ENCODE peak calls at places on chromosome 4, in seven cellular contexts. F is GM18507; A is anterior cingulate cortex; P is GM20000; L is T-helper 17 cell; X is activated CD4-positive, alpha-beta T cell treated with anti-CD3 and anti-CD28 coated beads, Interleukin-2, amount 10 ng/mL, durations not matched to agents 7 days and 5 days; Q is fibroblast of gingiva. Z is an unnamed sample.

GRCh38 chr4:110487873-110488272 is 11.9 kb downstream of the ENPEP start:
- DNase-seq in Q (peak), L (no peak), A (no peak), F (no peak), X (no peak), P (no peak), Z (peak)

GRCh38 chr4:78432896-78433295 is 118.7 kb upstream of the ANXA3 start:
- DNase-seq in P (no peak), Q (peak), A (no peak), F (no peak), L (no peak), X (no peak), Z (no peak)

GRCh38 chr4:52824603-52825310 is 37.4 kb upstream of the RASL11B start:
- DNase-seq in A (no peak), P (no peak), Q (peak), L (no peak), F (no peak), X (no peak), Z (no peak)

GRCh38 chr4:78166582-78166981 is 109.5 kb downstream of the FRAS1 start:
- DNase-seq in X (no peak), A (no peak), L (no peak), F (no peak), P (no peak), Q (no peak), Z (no peak)

GRCh38 chr4:143335979-143336827 is 473 bp upstream of the GAB1 start:
- DNase-seq in F (peak), P (peak), X (peak), L (no peak), Q (peak), A (peak), Z (peak)

GRCh38 chr4:151730003-151730559 is 30.7 kb downstream of the GATB start:
- DNase-seq in X (no peak), L (no peak), F (no peak), A (no peak), P (no peak), Q (no peak), Z (no peak)

GRCh38 chr4:107330915-107331314 is 294.8 kb upstream of the DKK2 start:
- DNase-seq in A (no peak), L (no peak), P (no peak), Q (no peak), X (no peak), F (no peak), Z (no peak)

GRCh38 chr4:183249854-183250253 is 70.2 kb downstream of the CLDN22 start:
- DNase-seq in A (no peak), Q (peak), X (peak), L (no peak), F (no peak), P (peak), Z (peak)

GRCh38 chr4:85370400-85371032 is 104.4 kb upstream of the ARHGAP24 start:
- DNase-seq in Q (peak), L (no peak), P (peak), A (no peak), F (no peak), X (peak), Z (no peak)

GRCh38 chr4:142818009-142818408 is 28.1 kb downstream of the INPP4B start:
- DNase-seq in L (no peak), X (no peak), F (no peak), A (no peak), P (no peak), Q (peak), Z (no peak)

GRCh38 chr4:1348746-1349145 is 1.7 kb downstream of the UVSSA start:
- DNase-seq in F (no peak), P (no peak), X (no peak), L (no peak), Q (no peak), A (no peak), Z (no peak)

GRCh38 chr4:5307928-5308327 is 256.6 kb downstream of the STK32B start:
- DNase-seq in X (no peak), Q (no peak), A (no peak), F (no peak), L (no peak), P (no peak), Z (no peak)

GRCh38 chr4:3013839-3014350 is 50.5 kb downstream of the GRK4 start:
- DNase-seq in A (no peak), P (peak), X (no peak), Q (no peak), L (no peak), F (peak), Z (peak)

GRCh38 chr4:83780334-83780733 is 244.4 kb downstream of the GPAT3 start:
- DNase-seq in L (no peak), P (no peak), Q (no peak), X (no peak), A (no peak), F (no peak), Z (no peak)

GRCh38 chr4:102390438-102390837 is 45.2 kb upstream of the SLC39A8 start:
- DNase-seq in F (no peak), L (no peak), Q (no peak), P (peak), A (no peak), X (no peak), Z (peak)

GRCh38 chr4:26671111-26671510 is 87.2 kb downstream of the TBC1D19 start:
- DNase-seq in P (no peak), A (no peak), X (no peak), F (no peak), L (no peak), Q (no peak), Z (no peak)

GRCh38 chr4:81652069-81652478 is 180.4 kb upstream of the RASGEF1B start:
- DNase-seq in F (no peak), L (no peak), A (peak), X (no peak), Q (no peak), P (no peak), Z (no peak)

GRCh38 chr4:8274772-8275241 is 5.3 kb downstream of the HTRA3 start:
- DNase-seq in Q (peak), P (no peak), X (no peak), A (peak), F (no peak), L (no peak), Z (no peak)

GRCh38 chr4:122874194-122874593 is 47.6 kb downstream of the FGF2 start:
- DNase-seq in Q (peak), X (no peak), P (no peak), L (no peak), A (no peak), F (no peak), Z (no peak)

GRCh38 chr4:165537028-165537648 is 158.3 kb downstream of the CPE start:
- DNase-seq in X (no peak), A (no peak), L (no peak), F (no peak), P (peak), Q (peak), Z (peak)

GRCh38 chr4:152591361-152591760 is 55.5 kb upstream of the FBXW7 start:
- DNase-seq in L (no peak), A (peak), F (no peak), Q (peak), X (peak), P (no peak), Z (no peak)

GRCh38 chr4:4974727-4975126 is 44.5 kb downstream of the CYTL1 start:
- DNase-seq in P (no peak), L (no peak), X (no peak), Q (no peak), A (no peak), F (no peak), Z (no peak)

GRCh38 chr4:176753049-176753448 is 39.7 kb downstream of the VEGFC start:
- DNase-seq in L (no peak), Q (peak), P (no peak), A (no peak), X (no peak), F (no peak), Z (no peak)

GRCh38 chr4:55411621-55412020 is 15.9 kb downstream of the TMEM165 start:
- DNase-seq in X (no peak), F (no peak), P (no peak), L (no peak), Q (no peak), A (no peak), Z (no peak)

GRCh38 chr4:153191795-153192363 is 12.4 kb upstream of the TRIM2 start:
- DNase-seq in F (no peak), A (no peak), L (no peak), Q (no peak), P (no peak), X (no peak), Z (no peak)

GRCh38 chr4:22873899-22874298 is 181.2 kb downstream of the GBA3 start:
- DNase-seq in F (no peak), P (no peak), Q (no peak), A (no peak), L (no peak), X (no peak), Z (no peak)

GRCh38 chr4:8586246-8586645 is 6.1 kb downstream of the GPR78 start:
- DNase-seq in X (no peak), Q (no peak), F (no peak), A (no peak), L (no peak), P (no peak), Z (no peak)

GRCh38 chr4:69910016-69910782 is 20.7 kb upstream of the CSN1S1 start:
- DNase-seq in X (no peak), F (no peak), A (no peak), L (no peak), P (no peak), Q (peak), Z (peak)

GRCh38 chr4:121164291-121164690 is at the start of gene TNIP3:
- DNase-seq in F (no peak), P (no peak), L (no peak), X (no peak), Q (no peak), A (no peak), Z (no peak)

GRCh38 chr4:67040315-67040714 is 505.0 kb downstream of the CENPC start:
- DNase-seq in F (no peak), P (no peak), A (no peak), X (no peak), Q (no peak), L (no peak), Z (no peak)

GRCh38 chr4:24112466-24112865 is 222.6 kb upstream of the PPARGC1A start:
- DNase-seq in P (no peak), X (no peak), Q (no peak), F (no peak), A (no peak), L (no peak), Z (no peak)

GRCh38 chr4:141771889-141772830 is 135.8 kb downstream of the IL15 start:
- DNase-seq in Q (no peak), A (no peak), F (no peak), X (peak), P (peak), L (no peak), Z (no peak)

GRCh38 chr4:170374770-170375169 is 285.0 kb upstream of the AADAT start:
- DNase-seq in L (no peak), X (peak), F (peak), A (no peak), Q (no peak), P (peak), Z (peak)

GRCh38 chr4:94127707-94128328 is 79.8 kb upstream of the SMARCAD1 start:
- DNase-seq in X (no peak), Q (no peak), L (no peak), P (peak), F (peak), A (no peak), Z (peak)

GRCh38 chr4:79078339-79078738 is 139.1 kb upstream of the PAQR3 start:
- DNase-seq in Q (peak), F (no peak), X (no peak), P (no peak), L (no peak), A (no peak), Z (no peak)

GRCh38 chr4:39464886-39465501 is 6.1 kb downstream of the LIAS start:
- DNase-seq in X (no peak), Q (peak), A (no peak), F (no peak), L (no peak), P (no peak), Z (peak)

GRCh38 chr4:102625232-102625930 is 124.2 kb downstream of the NFKB1 start:
- DNase-seq in A (no peak), X (peak), F (peak), Q (peak), L (peak), P (peak), Z (peak)

GRCh38 chr4:16713271-16713670 is 185.2 kb downstream of the LDB2 start:
- DNase-seq in F (no peak), L (no peak), X (no peak), A (no peak), P (no peak), Q (no peak), Z (no peak)

GRCh38 chr4:45662996-45663395 is 460.9 kb downstream of the GABRG1 start:
- DNase-seq in X (no peak), P (no peak), A (peak), Q (no peak), L (no peak), F (no peak), Z (no peak)